ENCODE peak calls at places on chromosomes 2 and 18, in four cellular contexts. H, Y, P and X are unnamed samples.

GRCh38 chr18:12907258-12907925 is 23.4 kb upstream of the PTPN2 start:
- DNase-seq in H (peak), Y (no peak), P (no peak), X (no peak)

GRCh38 chr18:2847341-2848144 is 737 bp downstream of the EMILIN2 start:
- DNase-seq in H (peak), Y (peak), P (no peak), X (peak)

GRCh38 chr2:15645720-15646385 is 54.2 kb downstream of the DDX1 start:
- DNase-seq in H (no peak), Y (no peak), P (no peak), X (no peak)

GRCh38 chr2:128282246-128282975 is 36.3 kb downstream of the HS6ST1 start:
- DNase-seq in H (no peak), Y (no peak), P (no peak), X (no peak)

GRCh38 chr2:16643099-16643498 is 22.5 kb downstream of the CYRIA start:
- DNase-seq in H (no peak), Y (no peak), P (no peak), X (no peak)

GRCh38 chr2:349390-349789 is 61.5 kb upstream of the ALKAL2 start:
- DNase-seq in H (no peak), Y (no peak), P (no peak), X (no peak)

GRCh38 chr2:88638123-88638650 is 10.9 kb upstream of the EIF2AK3 start:
- DNase-seq in H (no peak), Y (no peak), P (no peak), X (no peak)

GRCh38 chr2:48232351-48232750 is 297.6 kb upstream of the STON1 start:
- DNase-seq in H (no peak), Y (no peak), P (no peak), X (no peak)

GRCh38 chr2:32714521-32714920 is 86.7 kb downstream of the TTC27 start:
- DNase-seq in H (no peak), Y (no peak), P (no peak), X (no peak)

GRCh38 chr2:204871246-204871953 is 326.1 kb downstream of the PARD3B start:
- DNase-seq in H (peak), Y (peak), P (no peak), X (no peak)

GRCh38 chr2:47512581-47513083 is 109.7 kb downstream of the MSH2 start:
- DNase-seq in H (peak), Y (no peak), P (no peak), X (no peak)

GRCh38 chr18:79203017-79203605 is 133.9 kb downstream of the ATP9B start:
- DNase-seq in H (peak), Y (no peak), P (no peak), X (no peak)

GRCh38 chr2:160209457-160209856 is 9.4 kb upstream of the ITGB6 start:
- DNase-seq in H (peak), Y (peak), P (no peak), X (no peak)

GRCh38 chr2:155377178-155377780 is 678.8 kb downstream of the KCNJ3 start:
- DNase-seq in H (peak), Y (peak), P (no peak), X (no peak)

GRCh38 chr2:46434851-46435273 is 44.5 kb upstream of the TMEM247 start:
- DNase-seq in H (peak), Y (peak), P (no peak), X (no peak)

GRCh38 chr2:18454692-18455255 is 105.7 kb downstream of the RDH14 start:
- DNase-seq in H (no peak), Y (no peak), P (no peak), X (no peak)

GRCh38 chr2:24454258-24454657 is 36.8 kb upstream of the NCOA1 start:
- DNase-seq in H (peak), Y (peak), P (no peak), X (no peak)

GRCh38 chr18:45103319-45104070 is 422.8 kb downstream of the SETBP1 start:
- DNase-seq in H (no peak), Y (no peak), P (no peak), X (no peak)

GRCh38 chr2:137190411-137191190 is 425.3 kb downstream of the THSD7B start:
- DNase-seq in H (peak), Y (no peak), P (no peak), X (no peak)

GRCh38 chr2:36277146-36277808 is 78.3 kb upstream of the CRIM1 start:
- DNase-seq in H (peak), Y (peak), P (no peak), X (no peak)

GRCh38 chr2:86140969-86141392 is 34.9 kb downstream of the PTCD3 start:
- DNase-seq in H (no peak), Y (no peak), P (no peak), X (no peak)

GRCh38 chr2:1742680-1743395 is 1.5 kb downstream of the PXDN start:
- DNase-seq in H (peak), Y (peak), P (no peak), X (peak)

GRCh38 chr2:232872826-232873225 is 2.8 kb downstream of the SNORC start:
- DNase-seq in H (no peak), Y (no peak), P (no peak), X (no peak)

GRCh38 chr2:127386246-127386645 is 1.5 kb downstream of the MAP3K2 start:
- DNase-seq in H (no peak), Y (no peak), P (no peak), X (no peak)

GRCh38 chr2:44134848-44135247 is 33.8 kb upstream of the PPM1B start:
- DNase-seq in H (no peak), Y (no peak), P (no peak), X (no peak)

GRCh38 chr2:134558208-134558890 is 160.5 kb downstream of the TMEM163 start:
- DNase-seq in H (no peak), Y (no peak), P (no peak), X (no peak)

GRCh38 chr2:19711470-19712372 is 190.1 kb downstream of the TTC32 start:
- DNase-seq in H (peak), Y (peak), P (no peak), X (no peak)

GRCh38 chr18:778194-779007 is 33.6 kb downstream of the YES1 start:
- DNase-seq in H (no peak), Y (no peak), P (no peak), X (no peak)

GRCh38 chr18:58661423-58661822 is 9.8 kb upstream of the MALT1 start:
- DNase-seq in H (peak), Y (peak), P (no peak), X (no peak)

GRCh38 chr2:190408538-190409271 is 550 bp downstream of the MFSD6 start:
- DNase-seq in H (peak), Y (peak), P (peak), X (peak)

GRCh38 chr18:24397131-24397693 is 412 bp downstream of the OSBPL1A start:
- DNase-seq in H (peak), Y (peak), P (no peak), X (no peak)